ENCODE peak calls at places on chromosome X, in six cellular contexts. Z is IMR-90, Y is mesenchymal stem cell, M is mesendoderm, P is H1, V is neuronal stem cell. T is an unnamed sample.

GRCh38 chrX:103734125-103734760 is 23.5 kb downstream of the TMEM31 start:
- DNase-seq in Z (peak), Y (no peak), M (no peak), P (no peak), V (no peak), T (no peak)

GRCh38 chrX:12791253-12792228 is at the start of gene PRPS2:
- DNase-seq in Z (peak), Y (peak), M (peak), P (no peak), V (peak), T (peak)

GRCh38 chrX:68895339-68896250 is 66.8 kb downstream of the EFNB1 start:
- DNase-seq in Z (peak), Y (peak), M (peak), P (no peak), V (no peak), T (no peak)

GRCh38 chrX:97907791-97908190 is 1024.1 kb downstream of the RPA4 start:
- DNase-seq in Z (no peak), Y (no peak), M (no peak), P (no peak), V (no peak), T (no peak)

GRCh38 chrX:9149831-9150230 is 115.9 kb upstream of the FAM9B start:
- DNase-seq in Z (peak), Y (peak), M (no peak), P (no peak), V (no peak), T (no peak)

GRCh38 chrX:1507511-1508463 is 29.2 kb downstream of the P2RY8 start:
- DNase-seq in Z (no peak), Y (no peak), M (no peak), P (no peak), V (no peak), T (no peak)

GRCh38 chrX:119549327-119550016 is 15.7 kb downstream of the STEEP1 start:
- DNase-seq in Z (no peak), Y (no peak), M (no peak), P (no peak), V (no peak), T (no peak)

GRCh38 chrX:104137496-104137895 is 19.3 kb downstream of the SLC25A53 start:
- DNase-seq in Z (no peak), Y (peak), M (peak), P (no peak), V (no peak), T (no peak)

GRCh38 chrX:13377537-13377936 is 57.7 kb upstream of the ATXN3L start:
- DNase-seq in Z (peak), Y (peak), M (no peak), P (no peak), V (no peak), T (no peak)

GRCh38 chrX:95152810-95153209 is 1478.8 kb downstream of the FAM133A start:
- DNase-seq in Z (no peak), Y (no peak), M (no peak), P (no peak), V (no peak), T (no peak)

GRCh38 chrX:387729-388128 is 1.0 kb upstream of the PPP2R3B start:
- DNase-seq in Z (no peak), Y (no peak), M (no peak), P (no peak), V (no peak), T (no peak)

GRCh38 chrX:14899607-14900006 is 26.4 kb downstream of the MOSPD2 start:
- DNase-seq in Z (peak), Y (peak), M (peak), P (no peak), V (no peak), T (no peak)

GRCh38 chrX:132831336-132831973 is 127.0 kb downstream of the HS6ST2 start:
- DNase-seq in Z (no peak), Y (no peak), M (no peak), P (no peak), V (no peak), T (no peak)
- H2BK15ac ChIP-seq in Z (no peak), Y (no peak), M (no peak), P (no peak), V (no peak), T (no peak)

DNA sequence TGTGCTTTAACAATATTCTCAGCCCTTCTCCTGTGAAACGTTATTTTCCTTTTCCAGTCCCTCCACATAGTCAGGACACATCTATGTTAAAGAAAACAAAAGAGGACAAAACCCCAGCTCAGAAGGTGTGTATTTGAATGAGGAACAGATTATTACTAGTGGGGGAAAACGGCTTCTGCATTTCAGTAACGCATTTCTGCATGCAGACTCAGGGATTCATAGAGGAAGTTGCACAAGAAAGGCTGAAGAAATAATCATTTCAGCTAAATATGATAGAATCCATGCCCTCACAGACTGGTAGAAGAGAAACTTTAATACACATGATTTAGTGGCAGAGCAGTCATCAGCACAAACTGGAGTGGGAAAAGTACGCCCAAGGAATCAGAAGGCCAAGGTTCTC is 270.8 kb upstream of the FGF13 start:
- DNase-seq in Z (no peak), Y (no peak), M (no peak), P (no peak), V (no peak), T (no peak)
- H2BK15ac ChIP-seq in Z (no peak), Y (no peak), M (no peak), P (no peak), V (no peak), T (no peak)

DNA sequence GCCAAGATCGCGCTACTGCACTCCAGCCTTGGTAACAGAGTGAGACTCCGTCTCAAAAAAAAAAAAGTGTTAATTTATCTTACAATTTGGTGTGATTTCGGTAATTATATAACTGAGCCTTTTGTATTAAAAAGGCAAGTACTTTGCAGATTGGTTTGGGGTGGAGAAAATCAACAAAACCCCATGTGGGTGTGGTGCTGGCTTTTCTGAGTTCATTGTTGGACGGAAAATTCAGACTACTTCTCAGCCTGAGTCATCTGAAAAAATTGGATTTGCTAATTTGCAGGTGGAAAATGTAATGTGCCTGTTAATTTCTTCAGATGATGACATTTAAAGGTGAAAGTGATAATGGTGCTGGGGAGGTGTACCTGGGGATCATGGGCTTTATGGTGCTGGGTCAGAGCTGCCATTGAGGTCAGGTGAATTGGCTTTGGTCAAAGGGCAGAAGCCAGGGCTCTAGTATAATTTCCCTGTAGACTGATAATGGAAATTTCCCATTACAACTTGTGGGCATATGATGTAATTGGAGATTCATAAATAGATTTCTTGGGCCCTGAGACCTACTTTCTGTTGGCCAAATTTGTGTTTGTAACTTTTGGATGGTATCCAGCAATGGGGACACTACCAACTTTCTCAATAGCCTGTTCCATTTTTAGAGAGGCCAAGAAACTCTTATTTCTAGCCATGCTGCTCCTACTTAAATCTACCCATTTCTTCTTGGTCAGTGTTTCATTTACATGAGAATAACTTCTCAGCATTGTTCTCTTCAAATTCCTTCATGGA is 74.3 kb upstream of the TEX13D start:
- DNase-seq in Z (no peak), Y (no peak), M (no peak), P (no peak), V (no peak), T (no peak)
- H2BK15ac ChIP-seq in Z (no peak), Y (no peak), M (no peak), P (no peak), V (no peak), T (no peak)

DNA sequence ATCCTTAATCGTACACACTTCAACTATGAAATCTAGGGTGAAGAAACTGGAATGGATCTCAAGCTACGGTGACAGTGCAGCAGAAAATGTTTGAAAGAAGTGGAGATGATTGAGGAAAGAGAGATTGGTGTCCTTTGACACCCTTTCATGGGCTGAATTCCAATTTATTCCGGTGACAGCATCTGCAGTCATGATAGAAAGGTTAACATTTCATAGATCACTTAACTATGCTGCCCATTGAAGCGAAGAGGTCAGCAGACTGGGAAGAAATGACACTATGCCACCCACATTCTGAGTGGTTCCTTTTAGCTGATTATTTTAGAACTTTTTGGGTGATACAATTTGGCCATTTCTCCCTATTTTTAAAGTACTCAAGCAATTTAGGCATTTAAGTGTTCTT is 82.3 kb downstream of the DNAAF6 start:
- DNase-seq in Z (no peak), Y (no peak), M (no peak), P (no peak), V (no peak), T (no peak)
- H2BK15ac ChIP-seq in Z (no peak), Y (no peak), M (no peak), P (no peak), V (no peak), T (no peak)

DNA sequence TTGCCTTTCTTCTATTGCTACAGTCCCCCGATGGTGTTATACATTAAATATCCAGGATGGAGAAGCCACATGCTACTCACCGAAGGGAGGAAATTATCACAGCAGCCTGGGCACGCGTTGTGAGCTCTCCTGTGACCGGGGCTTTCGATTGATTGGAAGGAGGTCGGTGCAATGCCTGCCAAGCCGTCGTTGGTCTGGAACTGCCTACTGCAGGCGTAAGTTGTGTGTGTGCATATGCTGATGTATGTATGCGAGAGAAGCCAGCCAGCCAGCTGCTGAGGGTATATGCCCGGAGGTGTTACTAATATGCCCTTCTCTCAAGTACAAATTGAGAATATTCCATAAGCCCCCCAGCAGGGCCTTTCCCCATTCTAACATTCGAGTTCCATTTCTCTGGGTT is 18.2 kb downstream of the SRPX2 start:
- DNase-seq in Z (no peak), Y (no peak), M (no peak), P (no peak), V (no peak), T (no peak)
- H2BK15ac ChIP-seq in Z (no peak), Y (no peak), M (no peak), P (no peak), V (no peak), T (no peak)

GRCh38 chrX:39275500-39276068 is 474.3 kb downstream of the MID1IP1 start:
- DNase-seq in Z (no peak), Y (no peak), M (no peak), P (no peak), V (no peak), T (no peak)
- H2BK15ac ChIP-seq in Z (no peak), Y (no peak), M (no peak), P (no peak), V (no peak), T (no peak)

GRCh38 chrX:130545796-130546195 is 144.0 kb downstream of the RBMX2 start:
- DNase-seq in Z (no peak), Y (no peak), M (no peak), P (no peak), V (no peak), T (no peak)
- H2BK15ac ChIP-seq in Z (no peak), Y (no peak), M (no peak), P (no peak), V (no peak), T (no peak)